ENCODE peak calls at places on chromosomes 6 and 20, in six cellular contexts. D is heart right ventricle, T is small intestine, V is aorta, Q is AG04450, B is heart left ventricle. R is an unnamed sample.

GRCh38 chr6:66396145-66396544 is 689.1 kb upstream of the EYS start:
- DNase-seq in V (no peak), Q (no peak), B (no peak), T (no peak), D (no peak), R (no peak)

GRCh38 chr6:30556964-30557682 is at the start of gene PRR3:
- DNase-seq in D (peak; percentile 83), V (peak; percentile 88), T (no peak), Q (peak; percentile 46), B (peak; percentile 83), R (peak; percentile 86)

GRCh38 chr20:16760431-16761304 is 12.5 kb downstream of the OTOR start:
- DNase-seq in D (no peak), T (no peak), Q (no peak), V (no peak), B (no peak), R (no peak)

GRCh38 chr6:6556738-6557503 is 31.6 kb upstream of the LY86 start:
- DNase-seq in D (peak; percentile 49), V (no peak), Q (no peak), B (peak; percentile 52), T (peak; percentile 43), R (no peak)

GRCh38 chr20:53706511-53707031 is 112.9 kb upstream of the ZNF217 start:
- DNase-seq in Q (peak; percentile 62), D (no peak), B (no peak), V (no peak), T (no peak), R (no peak)

GRCh38 chr20:52798124-52798523 is 174.0 kb upstream of the TSHZ2 start:
- DNase-seq in Q (no peak), T (no peak), B (no peak), V (no peak), D (no peak), R (no peak)

GRCh38 chr6:109483744-109484075 is 691 bp upstream of the ZBTB24 start:
- DNase-seq in B (no peak), T (no peak), D (no peak), Q (no peak), V (no peak), R (no peak)

GRCh38 chr20:23266530-23267398 is 83.8 kb upstream of the NXT1 start:
- DNase-seq in V (no peak), T (no peak), B (no peak), D (no peak), Q (no peak), R (no peak)

GRCh38 chr6:12958052-12958706 is 241.6 kb downstream of the PHACTR1 start:
- DNase-seq in T (no peak), D (no peak), V (no peak), B (no peak), Q (no peak), R (no peak)
- H3K27ac ChIP-seq in T (peak overlapping the region; percentile 8), D (peak overlapping the region; percentile 79), V (no peak overlapping the region), B (peak overlapping the region; percentile 70), Q (no peak overlapping the region), R (peak overlapping the region; percentile 23)

GRCh38 chr6:13846841-13847240 is 32.5 kb upstream of the MCUR1 start:
- DNase-seq in B (no peak), Q (no peak), T (no peak), V (no peak), D (no peak), R (no peak)

GRCh38 chr6:13847651-13848050 is 33.3 kb upstream of the MCUR1 start:
- DNase-seq in B (no peak), D (no peak), Q (no peak), T (no peak), V (no peak), R (no peak)

GRCh38 chr6:13853871-13854270 is 39.5 kb upstream of the MCUR1 start:
- DNase-seq in V (no peak), B (no peak), Q (no peak), D (no peak), T (no peak), R (no peak)

GRCh38 chr6:13851803-13852202 is 37.4 kb upstream of the MCUR1 start:
- DNase-seq in T (no peak), B (no peak), V (no peak), Q (no peak), D (no peak), R (no peak)

GRCh38 chr6:13848553-13849150 is 34.3 kb upstream of the MCUR1 start:
- DNase-seq in V (no peak), Q (peak; percentile 18), D (no peak), B (no peak), T (no peak), R (no peak)
- H3K27ac ChIP-seq in V (no peak overlapping the region), Q (no peak overlapping the region), D (no peak overlapping the region), B (no peak overlapping the region), T (no peak overlapping the region), R (no peak overlapping the region)

GRCh38 chr20:58111340-58112016 is 117.0 kb downstream of the ANKRD60 start:
- DNase-seq in Q (no peak), V (no peak), B (peak; percentile 23), D (peak; percentile 22), T (no peak), R (no peak)
- H3K27ac ChIP-seq in Q (no peak overlapping the region), V (no peak overlapping the region), B (no peak overlapping the region), D (peak overlapping the region; percentile 14), T (no peak overlapping the region), R (no peak overlapping the region)

DNA sequence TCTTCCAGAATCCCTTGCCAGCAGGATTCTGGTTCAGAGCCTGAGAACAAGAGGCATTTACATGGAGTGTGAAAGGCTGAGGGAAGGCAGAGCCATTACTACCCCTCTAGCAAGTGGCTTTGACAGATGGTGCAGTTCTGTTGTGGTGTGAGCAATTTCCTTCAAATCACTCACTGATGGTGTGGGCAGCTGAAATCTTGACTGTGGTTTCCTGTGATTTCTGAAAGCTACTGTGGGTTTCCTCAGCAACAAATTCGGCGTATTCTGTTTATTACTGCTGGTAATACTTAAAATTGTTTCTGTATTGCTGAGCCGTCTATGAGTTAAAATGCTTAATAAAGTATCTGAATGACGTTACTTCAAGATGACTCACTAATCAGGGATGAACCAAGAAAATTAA is 181.5 kb upstream of the TCF21 start:
- DNase-seq in Q (peak; percentile 79), B (no peak), T (no peak), V (no peak), D (no peak), R (no peak)
- H3K27ac ChIP-seq in Q (peak overlapping the region; percentile 68), B (no peak overlapping the region), T (no peak overlapping the region), V (no peak overlapping the region), D (no peak overlapping the region), R (no peak overlapping the region)

DNA sequence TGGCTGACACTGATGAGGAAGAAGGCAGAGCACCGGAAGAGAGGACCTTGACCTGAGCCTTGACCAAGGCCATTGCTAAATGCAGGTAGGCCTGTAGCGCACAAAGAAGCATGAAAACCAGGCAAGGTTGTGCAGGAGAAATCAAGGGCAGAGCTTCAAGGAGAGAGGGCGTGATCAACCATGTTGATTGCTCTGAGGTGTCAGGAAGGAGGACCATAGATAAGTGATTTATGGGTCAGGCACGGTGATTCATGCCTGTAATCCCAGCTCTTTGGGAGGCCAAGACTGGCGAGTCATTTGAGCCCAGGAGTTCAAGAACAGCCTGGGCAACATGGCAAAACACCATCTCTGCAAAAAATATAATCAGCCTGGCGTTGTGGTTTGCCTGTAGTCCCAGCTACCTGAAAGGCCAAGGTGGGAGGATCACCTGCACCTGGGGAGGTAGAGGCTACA is 12.4 kb downstream of the PLCG1 start:
- DNase-seq in T (peak; percentile 96), D (no peak), Q (no peak), B (no peak), V (no peak), R (peak; percentile 32)
- H3K27ac ChIP-seq in T (peak overlapping the region; percentile 93), D (peak overlapping the region; percentile 68), Q (peak overlapping the region; percentile 21), B (peak overlapping the region; percentile 100), V (no peak overlapping the region), R (peak overlapping the region; percentile 25)

GRCh38 chr20:31705598-31706597 is 16.8 kb downstream of the BCL2L1 start:
- DNase-seq in B (no peak), V (no peak), Q (no peak), D (no peak), T (peak; percentile 73), R (no peak)
- H3K27ac ChIP-seq in B (peak overlapping the region; percentile 26), V (no peak overlapping the region), Q (no peak overlapping the region), D (peak overlapping the region; percentile 66), T (peak overlapping the region; percentile 77), R (no peak overlapping the region)

R was measured in right cardiac atrium.